ENCODE peak calls at places on chromosomes 2 and 18, in eight cellular contexts. A is thyroid gland, W is cardiac muscle cell, K is endodermal cell, N is stomach, F is uterus, O is fibroblast of lung, R is DND-41. Z is an unnamed sample. For H3K4me1, the result is how much of the 10 kb centered on the place peaks cover.

GRCh38 chr2:25249785-25250184 is 81.4 kb upstream of the POMC start:
- DNase-seq in A (no peak), W (no peak), K (no peak), N (no peak), F (no peak), O (peak), R (no peak), Z (no peak)

GRCh38 chr2:11411768-11412448 is 54.1 kb downstream of the E2F6 start:
- DNase-seq in A (peak), W (peak), K (peak), N (peak), F (peak), O (peak), R (no peak), Z (no peak)

GRCh38 chr18:61690418-61691138 is 202.2 kb downstream of the RNF152 start:
- DNase-seq in A (no peak), W (no peak), K (no peak), N (no peak), F (no peak), O (no peak), R (no peak), Z (no peak)

GRCh38 chr2:41441958-41442357 is 605.9 kb upstream of the PKDCC start:
- DNase-seq in A (no peak), W (no peak), K (peak), N (no peak), F (no peak), O (no peak), R (no peak), Z (no peak)

GRCh38 chr2:61645911-61646310 is 107.8 kb upstream of the XPO1 start:
- DNase-seq in A (no peak), W (peak), K (no peak), N (no peak), F (no peak), O (peak), R (no peak), Z (no peak)

GRCh38 chr2:232645061-232645460 is 11.7 kb downstream of the EFHD1 start:
- DNase-seq in A (no peak), W (no peak), K (no peak), N (no peak), F (no peak), O (no peak), R (no peak), Z (no peak)

GRCh38 chr2:23925702-23926288 is 1.1 kb downstream of the ATAD2B start:
- DNase-seq in A (peak), W (peak), K (no peak), N (peak), F (peak), O (peak), R (peak), Z (peak)

GRCh38 chr2:239858179-239858578 is 167.0 kb downstream of the NDUFA10 start:
- DNase-seq in A (no peak), W (peak), K (peak), N (no peak), F (no peak), O (no peak), R (no peak), Z (peak)

GRCh38 chr2:219247678-219248642 is 2.7 kb downstream of the STK16 start:
- DNase-seq in A (no peak), W (no peak), K (peak), N (peak), F (no peak), O (no peak), R (peak), Z (no peak)

GRCh38 chr2:36677995-36678605 is 18.4 kb upstream of the VIT start:
- DNase-seq in A (no peak), W (no peak), K (no peak), N (no peak), F (no peak), O (peak), R (no peak), Z (no peak)

GRCh38 chr2:35651688-35652323 is 703.8 kb upstream of the CRIM1 start:
- DNase-seq in A (no peak), W (no peak), K (no peak), N (no peak), F (no peak), O (no peak), R (no peak), Z (no peak)

GRCh38 chr2:219441451-219442205 is 7.0 kb downstream of the SPEG start:
- DNase-seq in A (peak), W (peak), K (peak), N (peak), F (peak), O (peak), R (peak), Z (no peak)

GRCh38 chr2:187102381-187102780 is 253.4 kb upstream of the ZSWIM2 start:
- DNase-seq in A (no peak), W (peak), K (no peak), N (no peak), F (no peak), O (no peak), R (no peak), Z (no peak)

GRCh38 chr2:56182420-56182819 is 1.4 kb upstream of the CCDC85A start:
- DNase-seq in A (no peak), W (no peak), K (peak), N (no peak), F (no peak), O (no peak), R (no peak), Z (no peak)

GRCh38 chr18:21851327-21851961 is 110.9 kb downstream of the MIB1 start:
- DNase-seq in A (no peak), W (peak), K (no peak), N (no peak), F (no peak), O (no peak), R (no peak), Z (no peak)

GRCh38 chr2:56333812-56334485 is 150.2 kb downstream of the CCDC85A start:
- DNase-seq in A (no peak), W (no peak), K (no peak), N (no peak), F (no peak), O (peak), R (no peak), Z (no peak)

GRCh38 chr2:42755161-42755900 is 8.6 kb downstream of the OXER1 start:
- DNase-seq in A (no peak), W (peak), K (no peak), N (no peak), F (no peak), O (peak), R (no peak), Z (no peak)

GRCh38 chr2:201781583-201782051 is 884 bp upstream of the ALS2 start:
- DNase-seq in A (peak), W (peak), K (no peak), N (no peak), F (no peak), O (no peak), R (no peak), Z (no peak)

GRCh38 chr18:56108486-56109367 is 520.7 kb upstream of the TCF4 start:
- DNase-seq in A (no peak), W (peak), K (no peak), N (no peak), F (peak), O (peak), R (no peak), Z (no peak)

GRCh38 chr2:88574445-88574844 is 52.8 kb downstream of the EIF2AK3 start:
- DNase-seq in A (no peak), W (no peak), K (no peak), N (no peak), F (no peak), O (no peak), R (no peak), Z (no peak)

GRCh38 chr2:26011990-26012856 is 21.7 kb upstream of the RAB10 start:
- DNase-seq in A (peak), W (peak), K (peak), N (peak), F (no peak), O (peak), R (no peak), Z (no peak)

GRCh38 chr18:12654971-12655370 is 2.9 kb downstream of the SPIRE1 start:
- DNase-seq in A (no peak), W (no peak), K (no peak), N (no peak), F (no peak), O (no peak), R (no peak), Z (no peak)

GRCh38 chr18:12659904-12660605 is 2.1 kb upstream of the SPIRE1 start:
- DNase-seq in A (peak), W (peak), K (peak), N (peak), F (peak), O (peak), R (peak), Z (peak)

GRCh38 chr18:12656671-12657047 is 1.2 kb downstream of the SPIRE1 start:
- DNase-seq in A (no peak), W (peak), K (no peak), N (no peak), F (no peak), O (peak), R (no peak), Z (no peak)

GRCh38 chr18:12657048-12657848 is 659 bp downstream of the SPIRE1 start:
- DNase-seq in A (peak), W (peak), K (peak), N (peak), F (peak), O (peak), R (no peak), Z (no peak)

DNA sequence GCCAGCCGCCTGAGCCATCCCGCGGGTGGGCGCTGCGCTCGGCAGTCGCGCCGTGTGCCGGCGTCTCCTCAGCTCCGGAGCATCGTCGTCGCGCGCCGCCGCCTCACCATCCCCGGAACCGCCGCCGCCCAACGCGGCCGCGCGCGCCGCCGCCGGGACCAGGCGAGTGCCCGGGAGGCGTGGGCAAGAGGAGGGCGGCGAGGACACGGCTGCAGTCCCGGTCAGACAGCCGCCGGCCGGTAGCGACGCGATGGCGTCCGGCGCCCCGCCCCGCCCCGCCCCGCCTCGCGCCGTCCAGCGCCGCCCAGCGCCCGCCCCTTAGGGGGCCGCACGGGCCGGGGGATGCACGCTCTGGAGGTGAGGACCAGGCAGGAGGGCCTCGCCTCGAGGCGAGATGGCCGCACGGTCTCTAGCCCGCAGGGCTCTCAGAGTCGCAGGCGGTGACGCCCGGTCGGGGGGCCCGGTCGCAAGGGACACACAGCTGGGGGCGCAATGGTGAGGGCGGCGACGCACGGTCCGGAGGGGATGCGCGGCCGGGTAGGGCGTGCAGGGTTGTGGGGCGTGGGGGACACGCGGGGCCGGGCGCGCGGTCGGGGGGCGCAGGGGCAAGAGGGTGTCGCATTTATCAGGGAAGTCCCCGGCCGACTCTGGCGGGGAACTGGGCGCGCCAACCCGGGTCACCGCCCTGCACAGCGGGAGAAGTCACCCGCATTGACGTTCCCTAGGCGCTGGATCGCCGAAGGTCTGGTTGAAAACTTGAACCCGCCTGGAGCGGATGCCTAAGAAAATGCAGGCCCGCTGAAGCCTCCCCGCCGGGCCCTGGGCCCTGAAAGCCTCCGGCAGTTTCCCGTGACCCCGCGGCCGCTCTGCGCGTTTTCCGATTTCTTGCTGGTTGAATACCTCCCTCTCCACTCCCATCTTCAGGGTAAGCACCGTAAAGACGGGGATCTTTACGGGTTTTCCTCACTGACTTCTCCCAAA is at the start of gene SPIRE1:
- DNase-seq in A (peak), W (peak), K (peak), N (peak), F (peak), O (peak), R (no peak), Z (peak)
- TF ChIP-seq CTCF in A (no peak), W (no peak), K (peak), N (no peak), F (no peak), O (no peak), R (no peak), Z (no peak)

DNA sequence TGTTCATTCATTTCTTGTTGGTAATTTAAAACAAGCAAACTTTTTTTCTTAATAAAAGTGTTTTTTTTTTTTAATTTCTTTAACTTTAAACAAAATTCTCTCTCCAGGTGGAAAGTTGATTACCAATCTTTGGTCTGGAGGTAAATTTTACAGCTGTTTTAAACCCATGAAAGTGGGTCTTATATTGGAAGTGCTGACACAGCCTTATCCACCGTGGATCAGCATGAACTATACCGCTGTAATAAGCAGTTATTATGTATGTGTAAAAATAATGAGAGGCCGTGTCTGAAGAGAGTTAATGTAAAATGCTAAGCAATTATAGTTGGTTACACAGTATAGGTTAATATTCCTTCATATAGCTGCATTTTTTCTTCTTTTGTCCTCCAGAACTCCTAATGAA is 378.1 kb upstream of the ATP5MC3 start:
- DNase-seq in A (no peak), W (no peak), K (no peak), N (no peak), F (no peak), O (no peak), R (no peak), Z (no peak)
- H3K4me3 ChIP-seq in A (no peak), W (no peak), K (no peak), N (no peak), F (no peak), O (no peak), R (no peak), Z (no peak)

GRCh38 chr2:47043891-47044239 is 111.2 kb downstream of the STPG4 start:
- DNase-seq in A (no peak), W (no peak), K (no peak), N (no peak), F (no peak), O (no peak), R (no peak), Z (no peak)
- H3K4me1 ChIP-seq in A (under half), W (under half), K (under half), N (half or more), F (under half), O (half or more), R (under half), Z (under half)

GRCh38 chr18:10032331-10032979 is 118.6 kb downstream of the VAPA start:
- DNase-seq in A (peak), W (no peak), K (peak), N (peak), F (peak), O (peak), R (no peak), Z (no peak)
- TF ChIP-seq CTCF in A (no peak), W (peak), K (peak), N (no peak), F (peak), O (peak), R (peak), Z (peak)

GRCh38 chr2:55115795-55116597 is 65.7 kb upstream of the RTN4 start:
- DNase-seq in A (no peak), W (peak), K (no peak), N (no peak), F (no peak), O (peak), R (no peak), Z (no peak)

GRCh38 chr2:55118643-55119065 is 68.4 kb upstream of the RTN4 start:
- DNase-seq in A (no peak), W (no peak), K (no peak), N (no peak), F (no peak), O (no peak), R (no peak), Z (no peak)

GRCh38 chr2:55116598-55116964 is 66.3 kb upstream of the RTN4 start:
- DNase-seq in A (no peak), W (no peak), K (no peak), N (no peak), F (no peak), O (no peak), R (no peak), Z (no peak)

GRCh38 chr2:55114597-55114996 is 64.3 kb upstream of the RTN4 start:
- DNase-seq in A (no peak), W (no peak), K (no peak), N (no peak), F (no peak), O (no peak), R (no peak), Z (no peak)

DNA sequence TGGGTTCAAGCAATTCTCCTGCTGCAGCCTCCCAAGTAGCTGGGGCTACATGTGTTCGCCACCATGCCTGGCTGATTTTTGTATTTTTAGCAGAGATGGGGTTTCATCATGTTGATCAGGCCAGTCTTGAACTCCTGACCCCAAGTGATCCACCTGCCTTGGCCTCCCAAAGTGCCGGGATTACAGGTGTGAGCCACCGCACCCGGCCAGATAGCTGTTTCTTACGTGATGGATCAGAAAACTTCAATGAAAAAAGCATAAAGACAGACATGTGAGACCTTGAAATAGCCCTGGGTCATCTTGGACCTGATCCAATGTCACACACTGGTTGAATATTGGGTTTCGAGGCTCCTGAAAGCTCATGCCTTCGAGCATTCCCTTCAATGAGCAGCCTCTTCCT is 66.7 kb upstream of the RTN4 start:
- DNase-seq in A (no peak), W (no peak), K (no peak), N (no peak), F (no peak), O (no peak), R (no peak), Z (no peak)
- H3K4me3 ChIP-seq in A (no peak), W (no peak), K (no peak), N (no peak), F (no peak), O (no peak), R (no peak), Z (no peak)